ENCODE peak calls at places on chromosome X, in seven cellular contexts. E, P, K, Y, V, I and W are unnamed samples.
A peak's percentile ranks its signal among the peaks of the same experiment; 100 is the strongest.

GRCh38 chrX:9662148-9662547 is 103.5 kb downstream of the GPR143 start:
- DNase-seq in E (no peak), I (no peak), K (no peak), P (peak; percentile 59), V (no peak), Y (no peak), W (no peak)

GRCh38 chrX:3232262-3232950 is 114.0 kb downstream of the MXRA5 start:
- DNase-seq in V (no peak), I (no peak), E (no peak), P (peak; percentile 4), K (no peak), Y (no peak), W (no peak)

GRCh38 chrX:126929071-126929470 is 109.5 kb downstream of the PRR32 start:
- DNase-seq in E (no peak), Y (no peak), I (no peak), K (no peak), P (no peak), V (no peak), W (no peak)

GRCh38 chrX:148867596-148867995 is 367.2 kb downstream of the AFF2 start:
- DNase-seq in K (no peak), Y (no peak), I (no peak), V (no peak), P (no peak), E (no peak), W (no peak)

GRCh38 chrX:151935358-151935757 is 22.7 kb downstream of the MAGEA4 start:
- DNase-seq in K (no peak), P (no peak), I (no peak), V (no peak), Y (no peak), E (no peak), W (no peak)

GRCh38 chrX:74509989-74510388 is 88.7 kb downstream of the SLC16A2 start:
- DNase-seq in K (no peak), P (no peak), E (no peak), V (no peak), Y (no peak), I (no peak), W (no peak)

GRCh38 chrX:10892605-10893225 is 218.4 kb upstream of the HCCS start:
- DNase-seq in P (no peak), K (no peak), V (no peak), E (no peak), Y (no peak), I (no peak), W (no peak)

GRCh38 chrX:69046996-69047490 is 118.2 kb downstream of the PJA1 start:
- DNase-seq in Y (no peak), E (no peak), I (no peak), V (no peak), P (no peak), K (no peak), W (peak; percentile 43)

GRCh38 chrX:54043696-54044125 is 562 bp downstream of the PHF8 start:
- DNase-seq in K (no peak), Y (peak; percentile 13), E (peak; percentile 77), I (peak; percentile 28), V (no peak), P (peak; percentile 14), W (no peak)

GRCh38 chrX:24982306-24982965 is 33.3 kb downstream of the ARX start:
- DNase-seq in Y (no peak), V (no peak), E (no peak), I (no peak), P (peak; percentile 11), K (no peak), W (no peak)

GRCh38 chrX:103428525-103428924 is 52.2 kb downstream of the BEX3 start:
- DNase-seq in K (no peak), V (no peak), Y (no peak), P (no peak), E (no peak), I (no peak), W (no peak)